ENCODE peak calls at places on chromosomes 2 and 18, in nine cellular contexts. I, M, C, A, Q, E, G, K and Z are unnamed samples.
A peak's percentile ranks its signal among the peaks of the same experiment; 100 is the strongest.

GRCh38 chr2:95311821-95312542 is 14.8 kb downstream of the KCNIP3 start:
- DNase-seq in I (no peak), M (no peak), C (no peak), A (no peak), Q (no peak), E (no peak), G (no peak), K (no peak), Z (no peak)

GRCh38 chr2:45458909-45459563 is 152.0 kb downstream of the SRBD1 start:
- DNase-seq in I (no peak), M (peak; percentile 52), C (peak; percentile 59), A (no peak), Q (peak; percentile 75), E (no peak), G (peak; percentile 42), K (no peak), Z (no peak)

GRCh38 chr2:68747413-68747812 is 12.8 kb downstream of the ARHGAP25 start:
- DNase-seq in I (no peak), M (no peak), C (no peak), A (no peak), Q (no peak), E (no peak), G (no peak), K (no peak), Z (no peak)

GRCh38 chr2:201358684-201359083 is 1.5 kb upstream of the FLACC1 start:
- DNase-seq in I (no peak), M (peak; percentile 97), C (peak; percentile 44), A (no peak), Q (peak; percentile 59), E (no peak), G (no peak), K (peak; percentile 64), Z (no peak)

GRCh38 chr2:27255187-27255586 is 7.7 kb downstream of the SLC30A3 start:
- DNase-seq in I (no peak), M (no peak), C (no peak), A (no peak), Q (no peak), E (no peak), G (peak; percentile 38), K (no peak), Z (no peak)

GRCh38 chr2:113156278-113157107 is 17.3 kb upstream of the PSD4 start:
- DNase-seq in I (no peak), M (no peak), C (peak; percentile 52), A (peak; percentile 24), Q (no peak), E (no peak), G (no peak), K (peak; percentile 54), Z (no peak)

GRCh38 chr2:36338124-36338826 is 17.3 kb upstream of the CRIM1 start:
- DNase-seq in I (no peak), M (no peak), C (no peak), A (no peak), Q (no peak), E (no peak), G (no peak), K (no peak), Z (no peak)

GRCh38 chr18:28960146-28960545 is 783.2 kb upstream of the CDH2 start:
- DNase-seq in I (no peak), M (peak; percentile 19), C (no peak), A (no peak), Q (peak; percentile 43), E (no peak), G (no peak), K (no peak), Z (no peak)

GRCh38 chr2:72955188-72956049 is 38.1 kb downstream of the EMX1 start:
- DNase-seq in I (no peak), M (no peak), C (no peak), A (no peak), Q (no peak), E (no peak), G (no peak), K (no peak), Z (no peak)

GRCh38 chr2:113236367-113237159 is 42.2 kb downstream of the PAX8 start:
- DNase-seq in I (no peak), M (no peak), C (peak; percentile 42), A (no peak), Q (no peak), E (no peak), G (no peak), K (no peak), Z (no peak)

GRCh38 chr2:45259144-45259543 is 249.9 kb upstream of the SIX2 start:
- DNase-seq in I (no peak), M (no peak), C (peak; percentile 23), A (no peak), Q (no peak), E (no peak), G (no peak), K (no peak), Z (no peak)

GRCh38 chr2:210445116-210445707 is 31.3 kb downstream of the LANCL1 start:
- DNase-seq in I (no peak), M (peak; percentile 23), C (no peak), A (no peak), Q (peak; percentile 49), E (no peak), G (peak; percentile 32), K (no peak), Z (no peak)

GRCh38 chr2:145957929-145958328 is 1438.0 kb upstream of the ZEB2 start:
- DNase-seq in I (no peak), M (no peak), C (no peak), A (no peak), Q (peak; percentile 3), E (no peak), G (no peak), K (no peak), Z (no peak)

GRCh38 chr18:45688113-45688512 is 35.9 kb upstream of the SLC14A1 start:
- DNase-seq in I (no peak), M (no peak), C (no peak), A (no peak), Q (peak; percentile 21), E (no peak), G (no peak), K (peak; percentile 40), Z (no peak)

GRCh38 chr2:66434679-66435548 is at the start of gene MEIS1:
- DNase-seq in I (peak; percentile 89), M (peak; percentile 99), C (peak; percentile 89), A (peak; percentile 78), Q (peak; percentile 99), E (peak; percentile 93), G (peak; percentile 94), K (peak; percentile 55), Z (peak; percentile 96)

GRCh38 chr2:238259085-238260020 is 19.5 kb upstream of the HES6 start:
- DNase-seq in I (peak; percentile 7), M (no peak), C (peak; percentile 29), A (no peak), Q (no peak), E (no peak), G (no peak), K (no peak), Z (no peak)

GRCh38 chr2:29811378-29811777 is 110.0 kb downstream of the ALK start:
- DNase-seq in I (no peak), M (no peak), C (no peak), A (no peak), Q (no peak), E (no peak), G (no peak), K (no peak), Z (no peak)

GRCh38 chr18:11078491-11078890 is 70.9 kb downstream of the PIEZO2 start:
- DNase-seq in I (no peak), M (no peak), C (no peak), A (no peak), Q (no peak), E (no peak), G (no peak), K (no peak), Z (no peak)

DNA sequence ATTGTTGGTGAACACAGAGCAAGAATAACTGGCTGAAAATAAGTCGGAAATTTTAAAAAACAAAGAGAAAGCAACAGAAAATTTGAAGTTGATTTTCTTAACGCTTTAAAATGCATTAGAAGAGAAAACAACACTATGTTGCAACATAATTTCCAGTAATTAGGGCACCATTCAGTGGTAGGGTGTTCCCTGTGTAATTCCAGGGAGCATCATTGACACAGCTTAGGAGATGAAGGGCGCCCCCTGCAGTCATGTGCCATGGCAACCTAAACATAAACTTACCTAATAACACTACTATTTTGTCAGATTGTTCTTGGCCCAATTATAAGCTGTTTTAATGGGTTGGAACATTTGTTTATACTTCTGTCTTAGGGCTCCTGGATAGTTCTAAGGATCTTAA is 99.6 kb downstream of the DTNA start:
- DNase-seq in I (peak; percentile 51), M (peak; percentile 34), C (peak; percentile 42), A (peak; percentile 75), Q (peak; percentile 53), E (peak; percentile 83), G (peak; percentile 25), K (peak; percentile 29), Z (no peak)
- TF ChIP-seq CTCF in I (peak; percentile 34), M (peak; percentile 77), C (peak; percentile 35), A (peak; percentile 65), Q (peak; percentile 58), E (no peak), G (peak; percentile 68), K (no peak), Z (peak; percentile 62)

DNA sequence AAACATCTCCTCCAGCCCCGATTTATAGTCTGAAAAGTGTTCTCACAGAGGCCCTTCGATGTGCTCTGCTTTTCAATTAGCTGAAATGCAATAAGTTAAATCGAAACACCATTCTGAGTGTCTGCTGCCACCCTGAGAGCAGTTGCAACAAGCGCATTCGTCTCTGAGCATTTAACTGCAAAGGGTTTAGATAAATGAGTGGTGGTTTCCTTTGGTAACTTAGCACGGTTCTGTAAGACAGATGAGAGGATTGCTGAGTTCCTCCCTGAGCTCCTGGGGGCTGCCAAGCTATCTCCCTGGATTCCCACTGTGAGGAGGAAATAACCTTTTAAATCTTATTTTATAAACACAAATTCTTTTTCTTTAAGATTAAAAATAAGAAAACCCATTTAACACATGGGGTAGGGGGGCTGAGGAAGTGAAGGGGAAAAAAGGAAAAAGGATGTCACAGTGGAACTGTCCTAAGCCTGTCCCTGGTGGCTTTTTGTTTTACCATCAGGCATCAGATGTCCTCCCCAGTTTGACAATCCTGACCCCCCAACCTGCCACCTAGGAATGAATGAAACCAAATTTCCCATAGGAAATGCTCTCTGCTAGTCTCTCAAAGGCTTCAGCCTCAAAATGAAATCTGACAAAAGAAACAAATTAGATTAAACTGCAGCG is 56.4 kb upstream of the CREB1 start:
- DNase-seq in I (no peak), M (peak; percentile 71), C (no peak), A (peak; percentile 40), Q (peak; percentile 92), E (peak; percentile 50), G (peak; percentile 71), K (peak; percentile 64), Z (peak; percentile 42)
- TF ChIP-seq CTCF in I (peak; percentile 40), M (peak; percentile 82), C (peak; percentile 20), A (no peak), Q (peak; percentile 92), E (peak; percentile 7), G (peak; percentile 83), K (peak; percentile 51), Z (peak; percentile 82)

DNA sequence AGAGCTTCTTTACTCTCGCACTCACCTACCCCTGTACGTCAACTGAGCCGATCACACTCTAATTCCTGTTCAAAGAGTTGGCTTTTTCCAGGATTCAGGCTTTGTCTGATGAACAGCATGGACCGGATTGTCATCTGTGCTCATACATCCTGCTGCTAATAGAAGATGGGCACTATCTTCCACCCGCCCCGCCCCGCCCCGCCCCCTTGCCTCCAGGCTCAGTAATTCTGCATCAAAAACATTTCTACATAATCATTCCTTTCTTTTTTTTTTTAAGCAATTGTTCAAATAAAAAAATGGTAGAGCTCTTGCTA is 12.0 kb downstream of the G6PC2 start:
- DNase-seq in I (no peak), M (no peak), C (no peak), A (no peak), Q (no peak), E (no peak), G (no peak), K (no peak), Z (no peak)
- TF ChIP-seq CTCF in I (no peak), M (no peak), C (no peak), A (no peak), Q (no peak), E (no peak), G (no peak), K (no peak), Z (no peak)

GRCh38 chr2:131155208-131155855 is 50.2 kb downstream of the PLEKHB2 start:
- DNase-seq in I (no peak), M (no peak), C (no peak), A (no peak), Q (no peak), E (no peak), G (no peak), K (no peak), Z (no peak)
- TF ChIP-seq CTCF in I (no peak), M (no peak), C (no peak), A (no peak), Q (no peak), E (no peak), G (no peak), K (no peak), Z (no peak)